ENCODE peak calls at places on chromosome 14, in five cellular contexts. J is CD4-positive, CD25-positive, alpha-beta regulatory T cell; F is aorta; V is tibial artery; S is pancreas. K is an unnamed sample.

GRCh38 chr14:96808619-96809405 is 11.6 kb downstream of the VRK1 start:
- DNase-seq in J (no peak), F (no peak), V (no peak), S (no peak), K (no peak)

GRCh38 chr14:72679106-72679505 is 214.8 kb downstream of the DPF3 start:
- DNase-seq in J (no peak), F (no peak), V (no peak), S (no peak), K (no peak)

GRCh38 chr14:102717211-102717610 is 60.0 kb upstream of the TRAF3 start:
- DNase-seq in J (peak; percentile 8), F (no peak), V (no peak), S (no peak), K (no peak)

GRCh38 chr14:64746298-64747250 is 42.4 kb downstream of the PLEKHG3 start:
- DNase-seq in J (no peak), F (peak; percentile 77), V (no peak), S (no peak), K (no peak)

GRCh38 chr14:100446572-100446971 is 123.4 kb downstream of the SLC25A47 start:
- DNase-seq in J (peak; percentile 52), F (no peak), V (no peak), S (no peak), K (no peak)

GRCh38 chr14:64762044-64763034 is 58.1 kb downstream of the PLEKHG3 start:
- DNase-seq in J (no peak), F (peak; percentile 90), V (peak; percentile 94), S (peak; percentile 93), K (peak; percentile 93)

GRCh38 chr14:73833024-73833423 is 18.6 kb upstream of the PTGR2 start:
- DNase-seq in J (no peak), F (no peak), V (no peak), S (no peak), K (no peak)

GRCh38 chr14:103546651-103547454 is 15.6 kb downstream of the BAG5 start:
- DNase-seq in J (peak; percentile 62), F (peak; percentile 80), V (peak; percentile 85), S (peak; percentile 92), K (peak; percentile 29)

GRCh38 chr14:24308342-24309124 is 756 bp upstream of the CIDEB start:
- DNase-seq in J (no peak), F (no peak), V (no peak), S (no peak), K (no peak)

DNA sequence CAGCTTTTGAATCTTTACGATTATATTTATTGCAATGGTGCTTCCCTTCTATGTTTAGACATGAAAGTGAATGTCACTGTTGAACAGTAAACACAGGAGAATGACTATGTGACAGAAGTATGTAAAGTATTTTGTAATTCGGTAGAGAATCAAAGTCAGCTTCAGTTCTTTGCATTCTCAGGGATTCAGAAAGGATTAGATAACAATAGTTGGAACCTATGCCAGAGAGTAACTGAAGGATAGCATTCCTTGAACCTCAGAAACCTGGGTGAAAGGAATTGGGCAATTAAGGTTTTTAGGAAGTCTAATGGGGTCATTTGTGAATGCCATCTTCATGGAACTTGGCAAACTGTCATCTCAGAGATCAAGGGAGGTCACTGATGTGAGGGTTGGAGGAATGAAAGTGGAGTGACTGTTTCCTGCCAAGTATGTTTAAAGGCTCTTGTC is 305.3 kb upstream of the DDHD1 start:
- DNase-seq in J (no peak), F (no peak), V (no peak), S (no peak), K (peak; percentile 48)
- H3K27ac ChIP-seq in J (no peak overlapping the region), F (no peak overlapping the region), V (no peak overlapping the region), S (no peak overlapping the region), K (no peak overlapping the region)

GRCh38 chr14:52266179-52266578 is 1.3 kb upstream of the PTGDR start:
- DNase-seq in J (no peak), F (no peak), V (peak; percentile 75), S (no peak), K (no peak)
- H3K27me3 ChIP-seq in J (peaks cover 25% of the 10 kb centered on the region), F (no peaks in the 10 kb centered on the region), V (peaks cover 10% of the 10 kb centered on the region), S (no peaks in the 10 kb centered on the region), K (peaks cover 87% of the 10 kb centered on the region)

DNA sequence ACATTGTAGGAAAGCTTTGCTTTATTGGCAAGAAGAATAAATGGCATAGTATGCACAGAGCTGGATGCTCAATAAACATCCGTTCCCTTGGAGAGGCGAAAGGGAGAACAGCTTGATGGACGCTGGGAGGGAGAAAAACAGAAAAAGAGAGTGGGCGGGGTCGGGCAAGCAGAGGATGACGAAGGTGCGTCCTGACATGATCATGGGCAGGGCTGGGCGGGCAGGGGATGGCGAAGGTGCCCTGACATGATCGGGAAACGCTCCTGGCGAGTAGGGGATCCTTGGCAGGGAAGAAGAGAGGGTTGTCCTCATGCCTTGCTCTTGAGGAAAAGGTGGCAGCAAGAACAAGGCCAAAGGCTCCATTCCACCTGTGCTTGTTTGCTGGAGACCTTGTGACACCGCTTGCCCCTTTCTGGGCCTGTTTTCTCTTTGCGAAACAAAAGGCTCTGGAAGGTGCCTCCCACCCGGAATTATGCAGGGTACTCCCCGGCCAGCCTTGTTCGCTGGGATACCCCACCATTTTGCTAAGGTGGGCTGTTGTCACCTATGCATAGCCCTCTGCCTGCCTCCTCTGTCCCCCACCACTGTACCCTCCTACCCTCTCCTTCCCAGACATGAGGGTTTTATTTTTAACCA is 21.1 kb downstream of the IRF2BPL start:
- DNase-seq in J (no peak), F (no peak), V (no peak), S (no peak), K (no peak)
- H3K4me1 ChIP-seq in J (peaks cover 13% of the 10 kb centered on the region), F (no peaks in the 10 kb centered on the region), V (peaks cover 59% of the 10 kb centered on the region), S (peaks cover 64% of the 10 kb centered on the region), K (peaks cover 23% of the 10 kb centered on the region)

DNA sequence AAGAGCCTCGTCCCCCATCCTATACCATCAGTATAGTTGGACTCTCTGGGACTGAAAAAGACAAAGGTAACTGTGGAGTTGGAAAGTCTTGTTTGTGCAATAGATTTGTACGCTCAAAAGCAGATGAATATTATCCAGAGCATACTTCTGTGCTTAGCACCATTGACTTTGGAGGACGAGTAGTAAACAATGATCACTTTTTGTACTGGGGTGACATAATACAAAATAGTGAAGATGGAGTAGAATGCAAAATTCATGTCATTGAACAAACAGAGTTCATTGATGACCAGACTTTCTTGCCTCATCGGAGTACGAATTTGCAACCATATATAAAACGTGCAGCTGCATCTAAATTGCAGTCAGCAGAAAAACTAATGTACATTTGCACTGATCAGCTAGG is 13.6 kb downstream of the ARHGAP5 start:
- DNase-seq in J (no peak), F (no peak), V (no peak), S (no peak), K (no peak)
- H3K27ac ChIP-seq in J (no peak overlapping the region), F (no peak overlapping the region), V (no peak overlapping the region), S (no peak overlapping the region), K (no peak overlapping the region)

GRCh38 chr14:80507292-80507869 is 296.1 kb upstream of the DIO2 start:
- DNase-seq in J (no peak), F (no peak), V (no peak), S (no peak), K (no peak)

DNA sequence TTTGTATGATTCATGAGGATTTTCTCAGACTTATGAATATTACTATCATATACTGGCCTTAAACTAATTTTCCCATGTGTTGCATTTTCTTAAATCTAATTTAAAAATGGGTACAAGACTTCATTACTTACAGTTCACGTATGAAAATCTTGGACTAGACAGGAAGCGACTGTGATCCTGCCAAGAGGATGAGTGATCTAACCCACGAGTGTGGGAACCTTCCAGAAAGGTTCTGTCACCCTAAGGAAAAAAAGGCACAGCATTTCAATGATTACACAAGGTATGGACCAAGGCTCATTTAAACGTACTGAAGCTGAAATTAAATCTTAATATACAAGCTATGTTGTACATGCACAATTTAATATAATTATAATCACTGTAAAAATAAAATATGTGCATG is 293.5 kb upstream of the DIO2 start:
- DNase-seq in J (no peak), F (no peak), V (no peak), S (no peak), K (no peak)
- H3K27me3 ChIP-seq in J (no peaks in the 10 kb centered on the region), F (no peaks in the 10 kb centered on the region), V (no peaks in the 10 kb centered on the region), S (no peaks in the 10 kb centered on the region), K (no peaks in the 10 kb centered on the region)

K was measured in foreskin keratinocyte.